ENCODE peak calls at places on chromosomes 5 and 9, in seven cellular contexts. V is BE2C, K is stomach, N is IMR-90, X is upper lobe of right lung, O is foreskin fibroblast, F is colonic mucosa. C is an unnamed sample.

GRCh38 chr5:167967494-167968180 is 323.8 kb upstream of the WWC1 start:
- DNase-seq in V (no peak), K (no peak), N (no peak), X (no peak), O (no peak), F (no peak), C (no peak)

GRCh38 chr5:110321117-110321516 is 405.4 kb downstream of the TMEM232 start:
- DNase-seq in V (no peak), K (no peak), N (no peak), X (no peak), O (no peak), F (no peak), C (no peak)

GRCh38 chr9:95406114-95406513 is 88.6 kb upstream of the FANCC start:
- DNase-seq in V (no peak), K (no peak), N (peak), X (no peak), O (peak), F (peak), C (no peak)

GRCh38 chr5:58284886-58285285 is 175.0 kb downstream of the PLK2 start:
- DNase-seq in V (no peak), K (no peak), N (no peak), X (no peak), O (no peak), F (no peak), C (no peak)

GRCh38 chr5:56175465-56175864 is 57.7 kb downstream of the ANKRD55 start:
- DNase-seq in V (no peak), K (no peak), N (peak), X (no peak), O (peak), F (no peak), C (no peak)

GRCh38 chr5:157994271-157994691 is 135.3 kb upstream of the CLINT1 start:
- DNase-seq in V (no peak), K (no peak), N (no peak), X (no peak), O (no peak), F (no peak), C (no peak)

GRCh38 chr5:142145106-142145900 is 36.7 kb downstream of the NDFIP1 start:
- DNase-seq in V (peak), K (peak), N (peak), X (no peak), O (peak), F (peak), C (no peak)

GRCh38 chr5:139671096-139671841 is 23.1 kb downstream of the CXXC5 start:
- DNase-seq in V (no peak), K (no peak), N (no peak), X (no peak), O (no peak), F (no peak), C (no peak)

GRCh38 chr5:66337827-66338226 is 193.7 kb downstream of the SREK1 start:
- DNase-seq in V (no peak), K (no peak), N (no peak), X (no peak), O (no peak), F (no peak), C (no peak)

GRCh38 chr5:135650081-135650480 is 71.3 kb upstream of the CXCL14 start:
- DNase-seq in V (no peak), K (no peak), N (no peak), X (no peak), O (no peak), F (no peak), C (no peak)

GRCh38 chr5:174348582-174348981 is 303.1 kb downstream of the NSG2 start:
- DNase-seq in V (no peak), K (no peak), N (peak), X (no peak), O (no peak), F (no peak), C (no peak)

GRCh38 chr5:87188411-87188810 is 79.3 kb upstream of the RASA1 start:
- DNase-seq in V (no peak), K (no peak), N (no peak), X (no peak), O (no peak), F (no peak), C (no peak)

GRCh38 chr5:57804007-57804444 is 321.4 kb upstream of the ACTBL2 start:
- DNase-seq in V (no peak), K (no peak), N (peak), X (no peak), O (peak), F (no peak), C (no peak)

GRCh38 chr9:18296702-18297531 is 177.0 kb upstream of the ADAMTSL1 start:
- DNase-seq in V (no peak), K (no peak), N (peak), X (no peak), O (peak), F (no peak), C (no peak)

GRCh38 chr9:99889120-99889519 is 17.3 kb upstream of the STX17 start:
- DNase-seq in V (no peak), K (no peak), N (no peak), X (no peak), O (no peak), F (no peak), C (no peak)

GRCh38 chr9:85610074-85610855 is 131.5 kb downstream of the AGTPBP1 start:
- DNase-seq in V (peak), K (no peak), N (peak), X (no peak), O (peak), F (peak), C (no peak)

GRCh38 chr9:35918780-35919179 is 9.5 kb downstream of the SPAAR start:
- DNase-seq in V (no peak), K (no peak), N (no peak), X (no peak), O (no peak), F (no peak), C (no peak)

GRCh38 chr5:31640024-31640423 is 1.1 kb downstream of the PDZD2 start:
- DNase-seq in V (no peak), K (no peak), N (no peak), X (no peak), O (no peak), F (no peak), C (no peak)

GRCh38 chr9:78443946-78444345 is 147.0 kb downstream of the PSAT1 start:
- DNase-seq in V (no peak), K (no peak), N (no peak), X (no peak), O (no peak), F (no peak), C (no peak)

GRCh38 chr9:135887021-135887507 is 20.3 kb downstream of the CAMSAP1 start:
- DNase-seq in V (peak), K (peak), N (peak), X (no peak), O (no peak), F (no peak), C (no peak)

GRCh38 chr5:1330146-1330846 is 14.6 kb downstream of the CLPTM1L start:
- DNase-seq in V (no peak), K (peak), N (no peak), X (peak), O (no peak), F (no peak), C (peak)

GRCh38 chr5:122352331-122352730 is 40.3 kb downstream of the SNCAIP start:
- DNase-seq in V (no peak), K (no peak), N (peak), X (no peak), O (no peak), F (no peak), C (no peak)

GRCh38 chr5:135372654-135373381 is 26.2 kb downstream of the MACROH2A1 start:
- DNase-seq in V (no peak), K (no peak), N (no peak), X (no peak), O (no peak), F (no peak), C (no peak)

GRCh38 chr5:74316064-74316586 is 324.4 kb downstream of the ENC1 start:
- DNase-seq in V (peak), K (no peak), N (peak), X (no peak), O (peak), F (no peak), C (no peak)

GRCh38 chr9:97132865-97133264 is 93.9 kb upstream of the CTSV start:
- DNase-seq in V (no peak), K (no peak), N (no peak), X (no peak), O (no peak), F (no peak), C (peak)

GRCh38 chr9:133704711-133705181 is 33.4 kb downstream of the SARDH start:
- DNase-seq in V (peak), K (no peak), N (no peak), X (peak), O (no peak), F (no peak), C (peak)

GRCh38 chr9:106644661-106645060 is 218.3 kb upstream of the ZNF462 start:
- DNase-seq in V (no peak), K (no peak), N (no peak), X (no peak), O (no peak), F (no peak), C (no peak)

GRCh38 chr9:106639873-106640568 is 222.9 kb upstream of the ZNF462 start:
- DNase-seq in V (no peak), K (no peak), N (no peak), X (no peak), O (no peak), F (no peak), C (no peak)

GRCh38 chr9:106648799-106649198 is 214.2 kb upstream of the ZNF462 start:
- DNase-seq in V (no peak), K (no peak), N (peak), X (no peak), O (no peak), F (no peak), C (no peak)

GRCh38 chr9:106643211-106643930 is 219.6 kb upstream of the ZNF462 start:
- DNase-seq in V (no peak), K (no peak), N (no peak), X (no peak), O (no peak), F (no peak), C (no peak)
- TF ChIP-seq CTCF in V (no peak), K (no peak), N (no peak), X (no peak), O (no peak), F (no peak), C (no peak)

GRCh38 chr5:170854550-170854949 is 7.3 kb upstream of the RANBP17 start:
- DNase-seq in V (no peak), K (no peak), N (peak), X (no peak), O (no peak), F (no peak), C (no peak)
- TF ChIP-seq CTCF in V (no peak), K (no peak), N (no peak), X (no peak), O (no peak), F (no peak), C (no peak)

DNA sequence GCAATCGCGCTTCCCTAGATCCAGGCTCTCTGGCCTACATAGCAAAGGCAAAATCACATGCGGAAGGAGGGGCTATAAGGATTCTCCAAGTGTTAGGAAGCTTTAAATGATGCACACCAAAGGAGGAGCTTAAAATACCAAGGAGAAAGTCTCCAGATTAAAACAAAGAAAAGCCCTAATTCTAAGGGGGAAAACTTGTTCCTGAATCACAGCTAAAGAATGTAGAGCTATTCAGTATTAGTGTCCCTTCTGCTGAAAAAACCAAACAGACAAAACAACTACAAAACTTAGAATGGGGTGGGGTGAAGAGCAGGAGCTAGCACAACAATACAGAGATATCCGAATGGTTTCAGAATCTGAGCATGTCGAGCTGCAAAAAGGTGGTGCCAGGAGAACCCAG is 213.7 kb downstream of the DCP2 start:
- DNase-seq in V (no peak), K (no peak), N (peak), X (no peak), O (no peak), F (no peak), C (no peak)
- TF ChIP-seq CTCF in V (no peak), K (no peak), N (no peak), X (no peak), O (no peak), F (no peak), C (no peak)

DNA sequence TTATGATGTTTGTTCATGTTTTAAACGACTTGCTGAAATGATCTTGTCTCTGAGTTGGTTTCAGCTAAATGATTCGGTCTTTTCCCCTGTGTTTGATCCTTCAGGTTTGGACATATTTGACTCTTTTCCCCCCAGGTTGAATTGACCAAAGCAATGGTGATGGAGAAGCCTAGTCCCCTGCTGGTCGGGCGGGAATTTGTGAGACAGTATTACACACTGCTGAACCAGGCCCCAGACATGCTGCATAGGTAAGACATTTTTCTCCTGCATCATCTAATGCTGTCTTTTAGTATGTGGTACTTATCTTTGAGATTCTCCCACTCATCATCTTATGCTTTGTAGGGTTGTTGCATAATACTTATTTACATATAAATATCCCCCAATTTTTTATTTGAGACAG is 14.7 kb downstream of the G3BP1 start:
- DNase-seq in V (no peak), K (no peak), N (no peak), X (no peak), O (no peak), F (no peak), C (no peak)
- TF ChIP-seq CTCF in V (peak), K (no peak), N (no peak), X (no peak), O (no peak), F (no peak), C (no peak)

GRCh38 chr9:129102791-129103594 is 7.6 kb downstream of the CRAT start:
- DNase-seq in V (peak), K (peak), N (peak), X (no peak), O (peak), F (peak), C (no peak)
- TF ChIP-seq CTCF in V (peak), K (peak), N (peak), X (peak), O (peak), F (peak), C (peak)

DNA sequence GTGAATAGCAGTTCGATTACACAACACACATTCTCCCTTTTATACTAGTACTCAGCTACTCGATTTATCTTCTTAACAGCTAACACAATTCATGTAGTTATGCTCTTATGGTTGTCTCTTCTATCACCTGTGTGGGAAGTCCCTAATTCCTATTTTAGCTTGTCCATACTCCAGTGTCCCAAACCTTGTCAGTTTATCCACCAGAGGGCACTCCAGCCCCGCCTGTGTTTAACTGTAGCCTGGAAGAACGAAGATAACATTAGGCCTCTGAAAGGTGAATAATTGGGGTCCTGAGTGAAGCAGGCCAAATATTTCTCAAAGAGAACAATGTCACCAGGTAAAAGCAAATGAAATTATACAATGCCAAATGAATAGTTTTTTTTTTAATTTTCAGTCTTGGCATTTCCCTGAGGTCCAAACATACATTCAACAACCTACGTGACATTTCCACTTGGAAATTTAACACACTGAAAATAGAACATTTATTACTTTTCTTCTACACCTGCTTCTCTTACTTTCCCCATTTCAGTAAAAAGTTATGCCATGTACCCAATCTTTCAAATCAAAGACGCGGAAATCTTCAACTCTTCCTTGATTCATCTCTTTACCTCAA is 560.7 kb downstream of the HTR1A start:
- DNase-seq in V (peak), K (peak), N (peak), X (peak), O (peak), F (peak), C (peak)
- TF ChIP-seq CTCF in V (peak), K (peak), N (peak), X (peak), O (peak), F (peak), C (peak)

DNA sequence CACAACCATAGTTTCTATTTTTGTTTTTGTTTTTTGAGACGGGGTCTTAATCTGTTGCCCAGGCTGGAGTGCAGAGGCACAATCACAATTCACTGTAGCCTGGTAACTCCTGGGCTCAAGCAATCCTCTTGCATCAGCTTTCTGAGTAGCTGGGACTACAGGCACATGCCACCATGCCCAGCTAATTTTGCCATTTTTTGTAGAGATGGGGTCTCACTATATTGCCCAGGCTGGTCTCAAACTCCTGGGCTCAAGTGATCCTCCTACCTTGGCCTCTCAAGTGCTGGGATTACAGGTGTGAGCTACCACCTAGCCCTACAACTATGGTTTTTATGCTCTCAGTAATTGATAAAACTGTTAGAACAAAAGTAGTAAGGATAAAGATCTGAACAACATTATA is 147.5 kb upstream of the SHB start:
- DNase-seq in V (no peak), K (no peak), N (no peak), X (no peak), O (no peak), F (no peak), C (no peak)
- TF ChIP-seq CTCF in V (no peak), K (no peak), N (no peak), X (no peak), O (no peak), F (no peak), C (no peak)

GRCh38 chr5:15183520-15183919 is 311.9 kb upstream of the ANKH start:
- DNase-seq in V (no peak), K (no peak), N (peak), X (no peak), O (no peak), F (no peak), C (no peak)
- TF ChIP-seq CTCF in V (peak), K (no peak), N (peak), X (peak), O (peak), F (no peak), C (peak)

GRCh38 chr9:127763918-127764384 is 14.5 kb downstream of the SH2D3C start:
- DNase-seq in V (no peak), K (peak), N (no peak), X (peak), O (no peak), F (no peak), C (no peak)
- TF ChIP-seq CTCF in V (peak), K (peak), N (peak), X (peak), O (peak), F (peak), C (peak)

DNA sequence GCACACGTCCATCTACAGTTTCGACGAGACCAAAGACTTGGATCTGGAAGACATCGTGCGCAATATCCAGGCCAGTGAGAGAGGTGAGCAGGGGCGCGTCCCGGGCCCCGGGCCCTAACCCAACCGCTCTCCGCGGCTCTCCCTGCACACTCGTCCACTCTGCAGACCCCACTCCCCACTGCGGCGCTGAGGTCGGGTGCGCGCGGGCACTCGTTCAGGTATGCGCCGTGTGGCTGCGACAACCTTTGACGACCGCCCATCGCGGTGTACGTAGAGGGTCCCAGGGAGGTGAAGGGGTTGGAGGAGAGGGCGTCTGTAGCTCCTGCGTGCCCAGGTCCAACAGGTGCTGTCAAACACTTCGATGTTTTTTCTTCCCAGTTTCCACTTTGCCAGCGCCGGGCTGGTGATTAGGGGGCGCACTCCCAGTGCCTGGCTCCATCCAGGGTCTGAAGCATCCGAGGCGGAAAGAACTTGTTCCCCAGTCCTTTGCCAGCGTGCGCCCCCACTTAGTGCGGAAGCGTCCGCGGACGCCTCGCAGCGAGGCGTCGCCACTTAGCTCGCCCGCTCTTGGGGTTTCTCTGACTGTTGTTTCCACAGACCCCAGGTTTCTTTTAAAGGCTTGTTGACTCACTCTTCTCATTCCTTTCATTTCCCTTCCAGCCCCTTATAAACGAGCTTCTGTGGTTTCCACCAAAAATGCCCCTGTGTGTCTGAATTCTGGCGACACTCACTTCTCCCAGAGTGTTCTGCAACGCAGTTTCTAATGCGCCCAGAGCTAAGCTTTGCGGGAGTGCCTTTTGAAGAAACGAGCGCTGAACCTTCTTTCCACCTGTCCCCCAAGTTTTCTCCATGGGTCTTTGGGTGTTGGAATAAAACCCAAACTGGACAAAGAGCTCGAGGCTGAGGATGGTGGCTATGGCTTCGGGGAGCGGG is 1.6 kb downstream of the NPR3 start:
- DNase-seq in V (no peak), K (no peak), N (peak), X (no peak), O (peak), F (no peak), C (no peak)
- TF ChIP-seq CTCF in V (no peak), K (no peak), N (no peak), X (no peak), O (no peak), F (no peak), C (peak)

C was measured in chondrocyte.